ENCODE peak calls at places on chromosomes 6 and 20, in eight cellular contexts. P is activated effector memory CD4-positive, alpha-beta T cell treated with Interleukin-2 at 50 U/mL for 16 hours; V is naive thymus-derived CD8-positive, alpha-beta T cell; T is amniotic epithelial cell; R is A172; Z is body of pancreas; W is activated B cell treated with CpG ODN at 0.5 μM for 24 hours; A is HS-5. G is an unnamed sample.

GRCh38 chr6:37555040-37555781 is 55.5 kb upstream of the CCDC167 start:
- DNase-seq in P (no peak), V (no peak), T (no peak), R (no peak), Z (no peak), W (no peak), A (no peak), G (no peak)

GRCh38 chr20:57928181-57928967 is 218.6 kb upstream of the PMEPA1 start:
- DNase-seq in P (no peak), V (no peak), T (no peak), R (peak), Z (no peak), W (no peak), A (peak), G (no peak)

GRCh38 chr6:11242709-11243108 is 10.2 kb upstream of the NEDD9 start:
- DNase-seq in P (no peak), V (no peak), T (no peak), R (no peak), Z (no peak), W (no peak), A (no peak), G (no peak)

GRCh38 chr6:14910692-14911547 is 334.9 kb upstream of the JARID2 start:
- DNase-seq in P (no peak), V (no peak), T (no peak), R (peak), Z (peak), W (peak), A (no peak), G (no peak)

GRCh38 chr20:57824909-57825308 is 115.1 kb upstream of the PMEPA1 start:
- DNase-seq in P (no peak), V (no peak), T (no peak), R (no peak), Z (no peak), W (no peak), A (no peak), G (no peak)

GRCh38 chr6:24840187-24840586 is 41.5 kb upstream of the ARMH2 start:
- DNase-seq in P (no peak), V (no peak), T (no peak), R (no peak), Z (no peak), W (no peak), A (no peak), G (no peak)

GRCh38 chr6:88870728-88871330 is 92.6 kb downstream of the RNGTT start:
- DNase-seq in P (no peak), V (peak), T (peak), R (peak), Z (peak), W (no peak), A (peak), G (no peak)

GRCh38 chr20:54335299-54335698 is 127.4 kb downstream of the PFDN4 start:
- DNase-seq in P (no peak), V (no peak), T (no peak), R (no peak), Z (no peak), W (no peak), A (peak), G (no peak)

GRCh38 chr20:38706482-38706881 is 17.8 kb upstream of the SLC32A1 start:
- DNase-seq in P (no peak), V (no peak), T (no peak), R (no peak), Z (no peak), W (no peak), A (no peak), G (no peak)

GRCh38 chr6:160202411-160202810 is 56.2 kb downstream of the SLC22A2 start:
- DNase-seq in P (no peak), V (no peak), T (peak), R (no peak), Z (no peak), W (no peak), A (no peak), G (no peak)

GRCh38 chr20:21322921-21323321 is 19.8 kb downstream of the XRN2 start:
- DNase-seq in P (no peak), V (no peak), T (peak), R (peak), Z (no peak), W (no peak), A (no peak), G (no peak)

GRCh38 chr6:153568601-153569000 is 437.5 kb upstream of the RGS17 start:
- DNase-seq in P (no peak), V (no peak), T (no peak), R (peak), Z (no peak), W (no peak), A (peak), G (peak)

GRCh38 chr6:119234457-119234856 is 115.1 kb downstream of the MAN1A1 start:
- DNase-seq in P (no peak), V (no peak), T (no peak), R (no peak), Z (no peak), W (no peak), A (no peak), G (no peak)

GRCh38 chr20:51378171-51378928 is 164.2 kb downstream of the NFATC2 start:
- DNase-seq in P (no peak), V (no peak), T (no peak), R (no peak), Z (no peak), W (no peak), A (no peak), G (no peak)

GRCh38 chr6:2632943-2633584 is 117.7 kb downstream of the MYLK4 start:
- DNase-seq in P (no peak), V (no peak), T (no peak), R (no peak), Z (no peak), W (no peak), A (no peak), G (no peak)

GRCh38 chr20:23264545-23264944 is 86.0 kb upstream of the NXT1 start:
- DNase-seq in P (no peak), V (no peak), T (no peak), R (no peak), Z (no peak), W (no peak), A (no peak), G (no peak)

GRCh38 chr6:98957440-98957839 is 9.7 kb upstream of the FBXL4 start:
- DNase-seq in P (no peak), V (no peak), T (peak), R (peak), Z (no peak), W (no peak), A (peak), G (peak)